ENCODE peak calls at places on chromosomes 1 and 21, in nine cellular contexts. One of them, this sample, is unnamed.

GRCh38 chr21:45060089-45060488 is 14.3 kb upstream of the ADARB1 start:
- DNase-seq in CD4-positive, alpha-beta memory T cell: no peak
- DNase-seq in heart right ventricle: no peak
- DNase-seq in left ventricle myocardium inferior: no peak
- DNase-seq in lung: no peak
- DNase-seq in fibroblast of lung: no peak
- DNase-seq in transverse colon: no peak
- DNase-seq in neuronal stem cell: no peak
- DNase-seq in effector memory CD4-positive, alpha-beta T cell: no peak
- DNase-seq in this sample: no peak

GRCh38 chr21:32770514-32771133 is 931 bp downstream of the PAXBP1 start:
- DNase-seq in lung: peak; percentile 36
- DNase-seq in CD4-positive, alpha-beta memory T cell: no peak
- DNase-seq in transverse colon: no peak
- DNase-seq in heart right ventricle: no peak
- DNase-seq in fibroblast of lung: no peak
- DNase-seq in left ventricle myocardium inferior: peak; percentile 18
- DNase-seq in neuronal stem cell: peak; percentile 35
- DNase-seq in effector memory CD4-positive, alpha-beta T cell: no peak
- DNase-seq in this sample: peak; percentile 4

GRCh38 chr1:167161242-167161641 is 59.4 kb upstream of the POU2F1 start:
- DNase-seq in lung: no peak
- DNase-seq in fibroblast of lung: peak; percentile 18
- DNase-seq in transverse colon: no peak
- DNase-seq in left ventricle myocardium inferior: no peak
- DNase-seq in CD4-positive, alpha-beta memory T cell: no peak
- DNase-seq in neuronal stem cell: no peak
- DNase-seq in heart right ventricle: no peak
- DNase-seq in effector memory CD4-positive, alpha-beta T cell: no peak
- DNase-seq in this sample: no peak

GRCh38 chr1:45542591-45542990 is 8.0 kb upstream of the AKR1A1 start:
- DNase-seq in transverse colon: peak; percentile 55
- DNase-seq in neuronal stem cell: no peak
- DNase-seq in lung: peak; percentile 32
- DNase-seq in left ventricle myocardium inferior: no peak
- DNase-seq in fibroblast of lung: no peak
- DNase-seq in heart right ventricle: no peak
- DNase-seq in effector memory CD4-positive, alpha-beta T cell: no peak
- DNase-seq in CD4-positive, alpha-beta memory T cell: no peak
- DNase-seq in this sample: no peak

GRCh38 chr21:45546636-45547203 is 4.5 kb upstream of the SLC19A1 start:
- DNase-seq in CD4-positive, alpha-beta memory T cell: no peak
- DNase-seq in effector memory CD4-positive, alpha-beta T cell: no peak
- DNase-seq in left ventricle myocardium inferior: no peak
- DNase-seq in fibroblast of lung: no peak
- DNase-seq in heart right ventricle: no peak
- DNase-seq in lung: no peak
- DNase-seq in neuronal stem cell: no peak
- DNase-seq in transverse colon: no peak
- DNase-seq in this sample: no peak

GRCh38 chr1:86779308-86780191 is 75.2 kb downstream of the SH3GLB1 start:
- DNase-seq in effector memory CD4-positive, alpha-beta T cell: no peak
- DNase-seq in transverse colon: no peak
- DNase-seq in CD4-positive, alpha-beta memory T cell: no peak
- DNase-seq in neuronal stem cell: no peak
- DNase-seq in fibroblast of lung: peak; percentile 60
- DNase-seq in lung: peak; percentile 40
- DNase-seq in heart right ventricle: no peak
- DNase-seq in left ventricle myocardium inferior: no peak
- DNase-seq in this sample: no peak

GRCh38 chr21:28821276-28822063 is 171.2 kb downstream of the LTN1 start:
- DNase-seq in fibroblast of lung: peak; percentile 26
- DNase-seq in neuronal stem cell: no peak
- DNase-seq in lung: no peak
- DNase-seq in effector memory CD4-positive, alpha-beta T cell: no peak
- DNase-seq in left ventricle myocardium inferior: no peak
- DNase-seq in heart right ventricle: no peak
- DNase-seq in CD4-positive, alpha-beta memory T cell: no peak
- DNase-seq in transverse colon: no peak
- DNase-seq in this sample: no peak

GRCh38 chr1:200029035-200029623 is 1.6 kb downstream of the NR5A2 start:
- DNase-seq in effector memory CD4-positive, alpha-beta T cell: no peak
- DNase-seq in CD4-positive, alpha-beta memory T cell: no peak
- DNase-seq in lung: no peak
- DNase-seq in heart right ventricle: peak; percentile 38
- DNase-seq in neuronal stem cell: peak; percentile 51
- DNase-seq in transverse colon: peak; percentile 59
- DNase-seq in fibroblast of lung: peak; percentile 45
- DNase-seq in left ventricle myocardium inferior: no peak
- DNase-seq in this sample: no peak

GRCh38 chr21:26964379-26964778 is 2.5 kb downstream of the ADAMTS5 start:
- DNase-seq in neuronal stem cell: no peak
- DNase-seq in left ventricle myocardium inferior: peak; percentile 66
- DNase-seq in transverse colon: peak; percentile 35
- DNase-seq in heart right ventricle: peak; percentile 62
- DNase-seq in effector memory CD4-positive, alpha-beta T cell: no peak
- DNase-seq in lung: peak; percentile 32
- DNase-seq in fibroblast of lung: no peak
- DNase-seq in CD4-positive, alpha-beta memory T cell: no peak
- DNase-seq in this sample: no peak

GRCh38 chr1:178599087-178599486 is 86.2 kb downstream of the TEX35 start:
- DNase-seq in left ventricle myocardium inferior: no peak
- DNase-seq in effector memory CD4-positive, alpha-beta T cell: no peak
- DNase-seq in fibroblast of lung: no peak
- DNase-seq in transverse colon: no peak
- DNase-seq in CD4-positive, alpha-beta memory T cell: no peak
- DNase-seq in lung: no peak
- DNase-seq in heart right ventricle: no peak
- DNase-seq in neuronal stem cell: no peak
- DNase-seq in this sample: no peak

GRCh38 chr1:12113433-12114339 is 50.6 kb downstream of the TNFRSF8 start:
- DNase-seq in lung: no peak
- DNase-seq in transverse colon: no peak
- DNase-seq in effector memory CD4-positive, alpha-beta T cell: no peak
- DNase-seq in left ventricle myocardium inferior: no peak
- DNase-seq in heart right ventricle: no peak
- DNase-seq in CD4-positive, alpha-beta memory T cell: no peak
- DNase-seq in neuronal stem cell: no peak
- DNase-seq in fibroblast of lung: peak; percentile 34
- DNase-seq in this sample: no peak

GRCh38 chr1:25773441-25774125 is 26.4 kb upstream of the SELENON start:
- DNase-seq in CD4-positive, alpha-beta memory T cell: no peak
- DNase-seq in fibroblast of lung: no peak
- DNase-seq in lung: peak; percentile 39
- DNase-seq in neuronal stem cell: no peak
- DNase-seq in heart right ventricle: no peak
- DNase-seq in left ventricle myocardium inferior: no peak
- DNase-seq in transverse colon: peak; percentile 26
- DNase-seq in effector memory CD4-positive, alpha-beta T cell: no peak
- DNase-seq in this sample: no peak

GRCh38 chr1:25774206-25774804 is 25.7 kb upstream of the SELENON start:
- DNase-seq in transverse colon: no peak
- DNase-seq in effector memory CD4-positive, alpha-beta T cell: no peak
- DNase-seq in neuronal stem cell: no peak
- DNase-seq in fibroblast of lung: no peak
- DNase-seq in lung: no peak
- DNase-seq in heart right ventricle: no peak
- DNase-seq in CD4-positive, alpha-beta memory T cell: no peak
- DNase-seq in left ventricle myocardium inferior: no peak
- DNase-seq in this sample: no peak

GRCh38 chr1:25772692-25773245 is 27.2 kb upstream of the SELENON start:
- DNase-seq in fibroblast of lung: no peak
- DNase-seq in neuronal stem cell: no peak
- DNase-seq in transverse colon: no peak
- DNase-seq in heart right ventricle: no peak
- DNase-seq in lung: no peak
- DNase-seq in CD4-positive, alpha-beta memory T cell: no peak
- DNase-seq in left ventricle myocardium inferior: no peak
- DNase-seq in effector memory CD4-positive, alpha-beta T cell: no peak
- DNase-seq in this sample: no peak

GRCh38 chr1:25772164-25772563 is 27.8 kb upstream of the SELENON start:
- DNase-seq in fibroblast of lung: no peak
- DNase-seq in effector memory CD4-positive, alpha-beta T cell: no peak
- DNase-seq in neuronal stem cell: no peak
- DNase-seq in left ventricle myocardium inferior: no peak
- DNase-seq in heart right ventricle: no peak
- DNase-seq in lung: no peak
- DNase-seq in transverse colon: no peak
- DNase-seq in CD4-positive, alpha-beta memory T cell: no peak
- DNase-seq in this sample: no peak

GRCh38 chr1:25774921-25775774 is 24.8 kb upstream of the SELENON start:
- DNase-seq in left ventricle myocardium inferior: no peak
- DNase-seq in neuronal stem cell: no peak
- DNase-seq in effector memory CD4-positive, alpha-beta T cell: peak; percentile 80
- DNase-seq in CD4-positive, alpha-beta memory T cell: peak; percentile 89
- DNase-seq in transverse colon: peak; percentile 32
- DNase-seq in heart right ventricle: no peak
- DNase-seq in lung: no peak
- DNase-seq in fibroblast of lung: no peak
- DNase-seq in this sample: peak; percentile 89
- H3K4me1 ChIP-seq in left ventricle myocardium inferior: peaks cover 47% of the 10 kb centered on the region
- H3K4me1 ChIP-seq in neuronal stem cell: peaks cover 21% of the 10 kb centered on the region
- H3K4me1 ChIP-seq in effector memory CD4-positive, alpha-beta T cell: peaks cover 43% of the 10 kb centered on the region
- H3K4me1 ChIP-seq in CD4-positive, alpha-beta memory T cell: peaks cover 64% of the 10 kb centered on the region
- H3K4me1 ChIP-seq in transverse colon: no peaks in the 10 kb centered on the region
- H3K4me1 ChIP-seq in heart right ventricle: peaks cover 21% of the 10 kb centered on the region
- H3K4me1 ChIP-seq in lung: peaks cover 1% of the 10 kb centered on the region
- H3K4me1 ChIP-seq in fibroblast of lung: no peaks in the 10 kb centered on the region
- H3K4me1 ChIP-seq in this sample: peaks cover 44% of the 10 kb centered on the region

DNA sequence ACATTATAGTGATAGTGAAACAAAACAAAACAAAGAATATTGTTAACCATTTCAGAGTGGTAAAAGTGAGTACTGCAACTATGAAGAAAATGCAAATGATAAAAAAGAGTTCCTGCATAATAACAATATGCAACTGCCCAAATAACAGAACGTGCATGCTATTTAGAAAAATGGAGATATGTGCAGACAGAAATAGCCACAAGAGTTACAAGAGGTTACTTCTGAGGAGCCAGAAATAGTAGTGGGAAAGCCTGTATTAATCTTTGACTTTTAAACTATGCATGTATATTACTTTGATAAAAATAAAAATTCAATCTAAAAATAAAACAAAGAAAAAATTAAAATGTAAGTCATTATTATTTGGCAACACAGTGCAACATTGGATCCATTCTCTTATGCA is 302.4 kb downstream of the NEGR1 start:
- DNase-seq in lung: no peak
- DNase-seq in fibroblast of lung: no peak
- DNase-seq in transverse colon: no peak
- DNase-seq in heart right ventricle: no peak
- DNase-seq in effector memory CD4-positive, alpha-beta T cell: no peak
- DNase-seq in neuronal stem cell: no peak
- DNase-seq in CD4-positive, alpha-beta memory T cell: no peak
- DNase-seq in left ventricle myocardium inferior: no peak
- DNase-seq in this sample: no peak
- H3K4me1 ChIP-seq in lung: peaks cover 5% of the 10 kb centered on the region
- H3K4me1 ChIP-seq in fibroblast of lung: no peaks in the 10 kb centered on the region
- H3K4me1 ChIP-seq in transverse colon: no peaks in the 10 kb centered on the region
- H3K4me1 ChIP-seq in heart right ventricle: no peaks in the 10 kb centered on the region
- H3K4me1 ChIP-seq in effector memory CD4-positive, alpha-beta T cell: no peaks in the 10 kb centered on the region
- H3K4me1 ChIP-seq in neuronal stem cell: no peaks in the 10 kb centered on the region
- H3K4me1 ChIP-seq in CD4-positive, alpha-beta memory T cell: no peaks in the 10 kb centered on the region
- H3K4me1 ChIP-seq in left ventricle myocardium inferior: peaks cover 25% of the 10 kb centered on the region
- H3K4me1 ChIP-seq in this sample: no peaks in the 10 kb centered on the region

GRCh38 chr1:41452704-41453350 is 31.7 kb downstream of the EDN2 start:
- DNase-seq in neuronal stem cell: no peak
- DNase-seq in heart right ventricle: no peak
- DNase-seq in transverse colon: peak; percentile 32
- DNase-seq in left ventricle myocardium inferior: no peak
- DNase-seq in CD4-positive, alpha-beta memory T cell: no peak
- DNase-seq in lung: no peak
- DNase-seq in effector memory CD4-positive, alpha-beta T cell: no peak
- DNase-seq in fibroblast of lung: no peak
- DNase-seq in this sample: no peak

GRCh38 chr1:41450747-41451285 is 33.7 kb downstream of the EDN2 start:
- DNase-seq in effector memory CD4-positive, alpha-beta T cell: no peak
- DNase-seq in lung: no peak
- DNase-seq in left ventricle myocardium inferior: no peak
- DNase-seq in CD4-positive, alpha-beta memory T cell: no peak
- DNase-seq in heart right ventricle: no peak
- DNase-seq in transverse colon: no peak
- DNase-seq in fibroblast of lung: no peak
- DNase-seq in neuronal stem cell: no peak
- DNase-seq in this sample: no peak

GRCh38 chr1:41454406-41454805 is 30.1 kb downstream of the EDN2 start:
- DNase-seq in neuronal stem cell: no peak
- DNase-seq in fibroblast of lung: peak; percentile 70
- DNase-seq in lung: no peak
- DNase-seq in effector memory CD4-positive, alpha-beta T cell: no peak
- DNase-seq in heart right ventricle: peak; percentile 31
- DNase-seq in left ventricle myocardium inferior: peak; percentile 29
- DNase-seq in CD4-positive, alpha-beta memory T cell: no peak
- DNase-seq in transverse colon: peak; percentile 78
- DNase-seq in this sample: no peak

GRCh38 chr1:41456847-41457540 is 27.5 kb downstream of the EDN2 start:
- DNase-seq in transverse colon: no peak
- DNase-seq in left ventricle myocardium inferior: no peak
- DNase-seq in fibroblast of lung: peak; percentile 80
- DNase-seq in neuronal stem cell: no peak
- DNase-seq in effector memory CD4-positive, alpha-beta T cell: no peak
- DNase-seq in CD4-positive, alpha-beta memory T cell: no peak
- DNase-seq in heart right ventricle: no peak
- DNase-seq in lung: no peak
- DNase-seq in this sample: no peak

DNA sequence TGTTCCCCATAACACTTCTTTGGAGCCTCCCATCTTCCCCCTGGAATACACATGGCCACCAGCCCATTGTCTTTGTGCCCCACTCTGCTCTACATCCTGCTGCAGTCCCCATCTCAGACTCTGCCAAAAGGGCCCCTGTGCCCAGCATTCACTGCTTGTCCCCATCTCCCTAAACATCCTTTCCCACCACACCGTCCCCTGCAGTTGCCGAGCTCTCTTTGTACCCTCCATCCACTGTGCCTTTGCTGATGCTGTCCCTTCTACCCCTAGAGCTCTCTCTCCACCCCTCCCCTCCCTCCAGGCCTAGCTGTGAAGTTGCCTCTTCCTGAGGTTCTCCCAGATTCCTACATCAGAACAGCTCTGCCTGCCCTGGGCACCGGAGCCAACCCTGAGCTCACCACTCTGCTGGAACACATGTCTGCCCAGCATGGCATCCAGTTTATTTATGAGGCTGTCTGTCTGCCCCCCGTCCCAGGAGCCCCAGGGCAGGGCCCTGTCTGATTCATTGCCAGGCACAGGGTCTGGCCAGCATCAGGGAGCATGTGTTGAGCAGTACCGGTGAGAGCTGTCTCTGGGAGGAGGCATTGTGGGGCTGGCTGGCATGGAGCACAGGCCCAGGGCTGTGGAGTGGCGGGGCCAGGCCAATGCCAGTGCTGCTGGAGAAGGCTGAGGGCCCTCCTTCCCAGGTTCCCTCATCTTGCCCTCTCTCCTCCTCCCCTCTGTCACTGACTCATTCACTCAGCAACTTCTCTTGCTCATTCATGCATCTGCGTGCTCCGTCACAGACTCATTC is 28.8 kb downstream of the EDN2 start:
- DNase-seq in fibroblast of lung: peak; percentile 86
- DNase-seq in effector memory CD4-positive, alpha-beta T cell: no peak
- DNase-seq in heart right ventricle: peak; percentile 69
- DNase-seq in neuronal stem cell: no peak
- DNase-seq in lung: no peak
- DNase-seq in left ventricle myocardium inferior: peak; percentile 76
- DNase-seq in CD4-positive, alpha-beta memory T cell: no peak
- DNase-seq in transverse colon: peak; percentile 55
- DNase-seq in this sample: no peak
- H3K4me1 ChIP-seq in fibroblast of lung: no peaks in the 10 kb centered on the region
- H3K4me1 ChIP-seq in effector memory CD4-positive, alpha-beta T cell: no peaks in the 10 kb centered on the region
- H3K4me1 ChIP-seq in heart right ventricle: peaks cover 27% of the 10 kb centered on the region
- H3K4me1 ChIP-seq in neuronal stem cell: peaks cover 5% of the 10 kb centered on the region
- H3K4me1 ChIP-seq in lung: no peaks in the 10 kb centered on the region
- H3K4me1 ChIP-seq in left ventricle myocardium inferior: peaks cover 41% of the 10 kb centered on the region
- H3K4me1 ChIP-seq in CD4-positive, alpha-beta memory T cell: no peaks in the 10 kb centered on the region
- H3K4me1 ChIP-seq in transverse colon: peaks cover 3% of the 10 kb centered on the region
- H3K4me1 ChIP-seq in this sample: no peaks in the 10 kb centered on the region

GRCh38 chr1:14167889-14168288 is 430.6 kb upstream of the KAZN start:
- DNase-seq in fibroblast of lung: no peak
- DNase-seq in heart right ventricle: no peak
- DNase-seq in left ventricle myocardium inferior: no peak
- DNase-seq in neuronal stem cell: no peak
- DNase-seq in CD4-positive, alpha-beta memory T cell: no peak
- DNase-seq in lung: no peak
- DNase-seq in effector memory CD4-positive, alpha-beta T cell: no peak
- DNase-seq in transverse colon: no peak
- DNase-seq in this sample: no peak
- H3K4me1 ChIP-seq in fibroblast of lung: no peaks in the 10 kb centered on the region
- H3K4me1 ChIP-seq in heart right ventricle: no peaks in the 10 kb centered on the region
- H3K4me1 ChIP-seq in left ventricle myocardium inferior: no peaks in the 10 kb centered on the region
- H3K4me1 ChIP-seq in neuronal stem cell: no peaks in the 10 kb centered on the region
- H3K4me1 ChIP-seq in CD4-positive, alpha-beta memory T cell: no peaks in the 10 kb centered on the region
- H3K4me1 ChIP-seq in lung: no peaks in the 10 kb centered on the region
- H3K4me1 ChIP-seq in effector memory CD4-positive, alpha-beta T cell: no peaks in the 10 kb centered on the region
- H3K4me1 ChIP-seq in transverse colon: no peaks in the 10 kb centered on the region
- H3K4me1 ChIP-seq in this sample: no peaks in the 10 kb centered on the region